ENCODE peak calls at places on chromosomes 12 and 14, in seven cellular contexts. One of them, this sample, is unnamed.

GRCh38 chr12:127660961-127661360 is 606.0 kb upstream of the TMEM132C start:
- DNase-seq in heart right ventricle: no peak
- DNase-seq in left ventricle myocardium inferior: no peak
- DNase-seq in NCI-H460: no peak
- DNase-seq in NCI-H1930: no peak
- DNase-seq in A172: no peak
- DNase-seq in stimulated activated CD4-positive, alpha-beta T cell treated with anti-CD3 and anti-CD28 coated beads, Interleukin-12 subunit alpha, Interleukin-12 subunit beta, amount 100 ng/mL, for 4 hours: no peak
- DNase-seq in this sample: no peak

GRCh38 chr14:65356327-65356836 is 56.1 kb upstream of the FUT8 start:
- DNase-seq in heart right ventricle: no peak
- DNase-seq in left ventricle myocardium inferior: no peak
- DNase-seq in NCI-H460: no peak
- DNase-seq in NCI-H1930: no peak
- DNase-seq in A172: peak
- DNase-seq in stimulated activated CD4-positive, alpha-beta T cell treated with anti-CD3 and anti-CD28 coated beads, Interleukin-12 subunit alpha, Interleukin-12 subunit beta, amount 100 ng/mL, for 4 hours: peak
- DNase-seq in this sample: no peak

GRCh38 chr12:48861111-48861510 is 4.6 kb downstream of the RND1 start:
- DNase-seq in heart right ventricle: no peak
- DNase-seq in left ventricle myocardium inferior: no peak
- DNase-seq in NCI-H460: no peak
- DNase-seq in NCI-H1930: no peak
- DNase-seq in A172: peak
- DNase-seq in stimulated activated CD4-positive, alpha-beta T cell treated with anti-CD3 and anti-CD28 coated beads, Interleukin-12 subunit alpha, Interleukin-12 subunit beta, amount 100 ng/mL, for 4 hours: no peak
- DNase-seq in this sample: no peak

GRCh38 chr14:96649327-96649601 is 147.1 kb downstream of the PAPOLA start:
- DNase-seq in heart right ventricle: no peak
- DNase-seq in left ventricle myocardium inferior: no peak
- DNase-seq in NCI-H460: no peak
- DNase-seq in NCI-H1930: no peak
- DNase-seq in A172: no peak
- DNase-seq in stimulated activated CD4-positive, alpha-beta T cell treated with anti-CD3 and anti-CD28 coated beads, Interleukin-12 subunit alpha, Interleukin-12 subunit beta, amount 100 ng/mL, for 4 hours: no peak
- DNase-seq in this sample: no peak

GRCh38 chr14:99643343-99643742 is 1.6 kb upstream of the HHIPL1 start:
- DNase-seq in heart right ventricle: no peak
- DNase-seq in left ventricle myocardium inferior: no peak
- DNase-seq in NCI-H460: no peak
- DNase-seq in NCI-H1930: no peak
- DNase-seq in A172: no peak
- DNase-seq in stimulated activated CD4-positive, alpha-beta T cell treated with anti-CD3 and anti-CD28 coated beads, Interleukin-12 subunit alpha, Interleukin-12 subunit beta, amount 100 ng/mL, for 4 hours: no peak
- DNase-seq in this sample: no peak

GRCh38 chr12:123532808-123533649 is 490 bp downstream of the RILPL1 start:
- DNase-seq in heart right ventricle: peak
- DNase-seq in left ventricle myocardium inferior: peak
- DNase-seq in NCI-H460: peak
- DNase-seq in NCI-H1930: no peak
- DNase-seq in A172: no peak
- DNase-seq in stimulated activated CD4-positive, alpha-beta T cell treated with anti-CD3 and anti-CD28 coated beads, Interleukin-12 subunit alpha, Interleukin-12 subunit beta, amount 100 ng/mL, for 4 hours: no peak
- DNase-seq in this sample: no peak

GRCh38 chr14:105894125-105894977 is 368.0 kb downstream of the TMEM121 start:
- DNase-seq in heart right ventricle: no peak
- DNase-seq in left ventricle myocardium inferior: peak
- DNase-seq in NCI-H460: no peak
- DNase-seq in NCI-H1930: no peak
- DNase-seq in A172: no peak
- DNase-seq in stimulated activated CD4-positive, alpha-beta T cell treated with anti-CD3 and anti-CD28 coated beads, Interleukin-12 subunit alpha, Interleukin-12 subunit beta, amount 100 ng/mL, for 4 hours: no peak
- DNase-seq in this sample: peak

GRCh38 chr12:125183187-125184067 is 118.2 kb downstream of the AACS start:
- DNase-seq in heart right ventricle: peak
- DNase-seq in left ventricle myocardium inferior: peak
- DNase-seq in NCI-H460: peak
- DNase-seq in NCI-H1930: peak
- DNase-seq in A172: peak
- DNase-seq in stimulated activated CD4-positive, alpha-beta T cell treated with anti-CD3 and anti-CD28 coated beads, Interleukin-12 subunit alpha, Interleukin-12 subunit beta, amount 100 ng/mL, for 4 hours: peak
- DNase-seq in this sample: peak

GRCh38 chr12:129727100-129727499 is 176.7 kb downstream of the TMEM132D start:
- DNase-seq in heart right ventricle: no peak
- DNase-seq in left ventricle myocardium inferior: no peak
- DNase-seq in NCI-H460: no peak
- DNase-seq in NCI-H1930: no peak
- DNase-seq in A172: no peak
- DNase-seq in stimulated activated CD4-positive, alpha-beta T cell treated with anti-CD3 and anti-CD28 coated beads, Interleukin-12 subunit alpha, Interleukin-12 subunit beta, amount 100 ng/mL, for 4 hours: no peak
- DNase-seq in this sample: no peak

GRCh38 chr12:120784804-120785203 is 59.2 kb downstream of the ACADS start:
- DNase-seq in heart right ventricle: no peak
- DNase-seq in left ventricle myocardium inferior: no peak
- DNase-seq in NCI-H460: no peak
- DNase-seq in NCI-H1930: no peak
- DNase-seq in A172: no peak
- DNase-seq in stimulated activated CD4-positive, alpha-beta T cell treated with anti-CD3 and anti-CD28 coated beads, Interleukin-12 subunit alpha, Interleukin-12 subunit beta, amount 100 ng/mL, for 4 hours: no peak
- DNase-seq in this sample: no peak

GRCh38 chr14:101224356-101225115 is 321.0 kb upstream of the RTL1 start:
- DNase-seq in heart right ventricle: no peak
- DNase-seq in left ventricle myocardium inferior: no peak
- DNase-seq in NCI-H460: no peak
- DNase-seq in NCI-H1930: no peak
- DNase-seq in A172: no peak
- DNase-seq in stimulated activated CD4-positive, alpha-beta T cell treated with anti-CD3 and anti-CD28 coated beads, Interleukin-12 subunit alpha, Interleukin-12 subunit beta, amount 100 ng/mL, for 4 hours: no peak
- DNase-seq in this sample: no peak

GRCh38 chr12:84131076-84131475 is 781.5 kb downstream of the SLC6A15 start:
- DNase-seq in heart right ventricle: no peak
- DNase-seq in left ventricle myocardium inferior: no peak
- DNase-seq in NCI-H460: peak
- DNase-seq in NCI-H1930: no peak
- DNase-seq in A172: peak
- DNase-seq in stimulated activated CD4-positive, alpha-beta T cell treated with anti-CD3 and anti-CD28 coated beads, Interleukin-12 subunit alpha, Interleukin-12 subunit beta, amount 100 ng/mL, for 4 hours: no peak
- DNase-seq in this sample: no peak

GRCh38 chr12:108690191-108690518 is 41.2 kb downstream of the CORO1C start:
- DNase-seq in heart right ventricle: no peak
- DNase-seq in left ventricle myocardium inferior: no peak
- DNase-seq in NCI-H460: no peak
- DNase-seq in NCI-H1930: no peak
- DNase-seq in A172: no peak
- DNase-seq in stimulated activated CD4-positive, alpha-beta T cell treated with anti-CD3 and anti-CD28 coated beads, Interleukin-12 subunit alpha, Interleukin-12 subunit beta, amount 100 ng/mL, for 4 hours: no peak
- DNase-seq in this sample: no peak

GRCh38 chr12:37666069-37666781 is 650.3 kb upstream of the ALG10B start:
- DNase-seq in heart right ventricle: no peak
- DNase-seq in left ventricle myocardium inferior: no peak
- DNase-seq in NCI-H460: no peak
- DNase-seq in NCI-H1930: no peak
- DNase-seq in A172: no peak
- DNase-seq in stimulated activated CD4-positive, alpha-beta T cell treated with anti-CD3 and anti-CD28 coated beads, Interleukin-12 subunit alpha, Interleukin-12 subunit beta, amount 100 ng/mL, for 4 hours: no peak
- DNase-seq in this sample: peak

GRCh38 chr12:47268501-47269459 is 189.0 kb upstream of the AMIGO2 start:
- DNase-seq in heart right ventricle: no peak
- DNase-seq in left ventricle myocardium inferior: no peak
- DNase-seq in NCI-H460: no peak
- DNase-seq in NCI-H1930: no peak
- DNase-seq in A172: no peak
- DNase-seq in stimulated activated CD4-positive, alpha-beta T cell treated with anti-CD3 and anti-CD28 coated beads, Interleukin-12 subunit alpha, Interleukin-12 subunit beta, amount 100 ng/mL, for 4 hours: no peak
- DNase-seq in this sample: no peak

GRCh38 chr12:6961695-6962284 is 8.7 kb downstream of the PHB2 start:
- DNase-seq in heart right ventricle: peak
- DNase-seq in left ventricle myocardium inferior: peak
- DNase-seq in NCI-H460: peak
- DNase-seq in NCI-H1930: peak
- DNase-seq in A172: peak
- DNase-seq in stimulated activated CD4-positive, alpha-beta T cell treated with anti-CD3 and anti-CD28 coated beads, Interleukin-12 subunit alpha, Interleukin-12 subunit beta, amount 100 ng/mL, for 4 hours: peak
- DNase-seq in this sample: peak

GRCh38 chr14:32366256-32366655 is 37.2 kb downstream of the AKAP6 start:
- DNase-seq in heart right ventricle: no peak
- DNase-seq in left ventricle myocardium inferior: no peak
- DNase-seq in NCI-H460: no peak
- DNase-seq in NCI-H1930: no peak
- DNase-seq in A172: no peak
- DNase-seq in stimulated activated CD4-positive, alpha-beta T cell treated with anti-CD3 and anti-CD28 coated beads, Interleukin-12 subunit alpha, Interleukin-12 subunit beta, amount 100 ng/mL, for 4 hours: no peak
- DNase-seq in this sample: no peak

GRCh38 chr12:3077572-3078081 is 448 bp downstream of the TSPAN9 start:
- DNase-seq in heart right ventricle: peak
- DNase-seq in left ventricle myocardium inferior: peak
- DNase-seq in NCI-H460: no peak
- DNase-seq in NCI-H1930: no peak
- DNase-seq in A172: no peak
- DNase-seq in stimulated activated CD4-positive, alpha-beta T cell treated with anti-CD3 and anti-CD28 coated beads, Interleukin-12 subunit alpha, Interleukin-12 subunit beta, amount 100 ng/mL, for 4 hours: peak
- DNase-seq in this sample: no peak

GRCh38 chr12:9941838-9942237 is 9.7 kb upstream of the CLEC2A start:
- DNase-seq in heart right ventricle: no peak
- DNase-seq in left ventricle myocardium inferior: no peak
- DNase-seq in NCI-H460: no peak
- DNase-seq in NCI-H1930: no peak
- DNase-seq in A172: no peak
- DNase-seq in stimulated activated CD4-positive, alpha-beta T cell treated with anti-CD3 and anti-CD28 coated beads, Interleukin-12 subunit alpha, Interleukin-12 subunit beta, amount 100 ng/mL, for 4 hours: no peak
- DNase-seq in this sample: no peak

GRCh38 chr14:22448035-22448904 is 140.8 kb downstream of the DAD1 start:
- DNase-seq in heart right ventricle: no peak
- DNase-seq in left ventricle myocardium inferior: no peak
- DNase-seq in NCI-H460: no peak
- DNase-seq in NCI-H1930: no peak
- DNase-seq in A172: no peak
- DNase-seq in stimulated activated CD4-positive, alpha-beta T cell treated with anti-CD3 and anti-CD28 coated beads, Interleukin-12 subunit alpha, Interleukin-12 subunit beta, amount 100 ng/mL, for 4 hours: no peak
- DNase-seq in this sample: peak

GRCh38 chr14:36518586-36519430 is 1.2 kb downstream of the NKX2-1 start:
- DNase-seq in heart right ventricle: no peak
- DNase-seq in left ventricle myocardium inferior: no peak
- DNase-seq in NCI-H460: no peak
- DNase-seq in NCI-H1930: no peak
- DNase-seq in A172: no peak
- DNase-seq in stimulated activated CD4-positive, alpha-beta T cell treated with anti-CD3 and anti-CD28 coated beads, Interleukin-12 subunit alpha, Interleukin-12 subunit beta, amount 100 ng/mL, for 4 hours: no peak
- DNase-seq in this sample: no peak

GRCh38 chr14:23186913-23187654 is 3.6 kb upstream of the SLC7A8 start:
- DNase-seq in heart right ventricle: peak
- DNase-seq in left ventricle myocardium inferior: no peak
- DNase-seq in NCI-H460: peak
- DNase-seq in NCI-H1930: no peak
- DNase-seq in A172: peak
- DNase-seq in stimulated activated CD4-positive, alpha-beta T cell treated with anti-CD3 and anti-CD28 coated beads, Interleukin-12 subunit alpha, Interleukin-12 subunit beta, amount 100 ng/mL, for 4 hours: no peak
- DNase-seq in this sample: no peak

GRCh38 chr12:10368206-10369171 is 21.4 kb downstream of the KLRK1 start:
- DNase-seq in heart right ventricle: no peak
- DNase-seq in left ventricle myocardium inferior: no peak
- DNase-seq in NCI-H460: no peak
- DNase-seq in NCI-H1930: no peak
- DNase-seq in A172: no peak
- DNase-seq in stimulated activated CD4-positive, alpha-beta T cell treated with anti-CD3 and anti-CD28 coated beads, Interleukin-12 subunit alpha, Interleukin-12 subunit beta, amount 100 ng/mL, for 4 hours: no peak
- DNase-seq in this sample: no peak

GRCh38 chr12:38175538-38175937 is 141.0 kb upstream of the ALG10B start:
- DNase-seq in heart right ventricle: no peak
- DNase-seq in left ventricle myocardium inferior: no peak
- DNase-seq in NCI-H460: no peak
- DNase-seq in NCI-H1930: no peak
- DNase-seq in A172: peak
- DNase-seq in stimulated activated CD4-positive, alpha-beta T cell treated with anti-CD3 and anti-CD28 coated beads, Interleukin-12 subunit alpha, Interleukin-12 subunit beta, amount 100 ng/mL, for 4 hours: no peak
- DNase-seq in this sample: no peak

GRCh38 chr12:74021937-74022336 is 515.7 kb upstream of the ATXN7L3B start:
- DNase-seq in heart right ventricle: no peak
- DNase-seq in left ventricle myocardium inferior: peak
- DNase-seq in NCI-H460: peak
- DNase-seq in NCI-H1930: no peak
- DNase-seq in A172: peak
- DNase-seq in stimulated activated CD4-positive, alpha-beta T cell treated with anti-CD3 and anti-CD28 coated beads, Interleukin-12 subunit alpha, Interleukin-12 subunit beta, amount 100 ng/mL, for 4 hours: no peak
- DNase-seq in this sample: no peak

GRCh38 chr14:92470215-92470614 is 43.4 kb upstream of the RIN3 start:
- DNase-seq in heart right ventricle: no peak
- DNase-seq in left ventricle myocardium inferior: no peak
- DNase-seq in NCI-H460: no peak
- DNase-seq in NCI-H1930: no peak
- DNase-seq in A172: peak
- DNase-seq in stimulated activated CD4-positive, alpha-beta T cell treated with anti-CD3 and anti-CD28 coated beads, Interleukin-12 subunit alpha, Interleukin-12 subunit beta, amount 100 ng/mL, for 4 hours: no peak
- DNase-seq in this sample: no peak